ENCODE peak calls at places on chromosomes 7 and 10, in nine cellular contexts. N is lower leg skin, Z is colonic mucosa, K is neuronal stem cell, M is PC-3, Y is AG08395, R is left ventricle myocardium inferior, A is nephron progenitor cell, F is amygdala. H is an unnamed sample.

GRCh38 chr10:63703113-63703670 is 182.0 kb downstream of the REEP3 start:
- DNase-seq in N (no peak), Z (no peak), K (no peak), M (peak), Y (no peak), R (no peak), A (no peak), F (no peak), H (no peak)

GRCh38 chr10:15603446-15604011 is 116.2 kb downstream of the ITGA8 start:
- DNase-seq in N (no peak), Z (no peak), K (no peak), M (no peak), Y (no peak), R (no peak), A (no peak), F (no peak), H (no peak)

GRCh38 chr7:107501593-107501992 is 31.7 kb downstream of the GPR22 start:
- DNase-seq in N (no peak), Z (peak), K (no peak), M (peak), Y (peak), R (no peak), A (no peak), F (peak), H (no peak)

GRCh38 chr10:102832248-102832647 is 5.0 kb downstream of the CYP17A1 start:
- DNase-seq in N (no peak), Z (no peak), K (no peak), M (no peak), Y (no peak), R (no peak), A (no peak), F (no peak), H (no peak)

GRCh38 chr7:65951837-65952578 is 30.0 kb downstream of the GUSB start:
- DNase-seq in N (peak), Z (peak), K (no peak), M (peak), Y (no peak), R (no peak), A (no peak), F (no peak), H (peak)

GRCh38 chr10:28520346-28520745 is 12.6 kb upstream of the WAC start:
- DNase-seq in N (no peak), Z (no peak), K (no peak), M (no peak), Y (no peak), R (no peak), A (no peak), F (no peak), H (no peak)

GRCh38 chr10:58781873-58782488 is 269.3 kb downstream of the BICC1 start:
- DNase-seq in N (no peak), Z (no peak), K (peak), M (peak), Y (peak), R (no peak), A (peak), F (no peak), H (no peak)

GRCh38 chr10:127150136-127150535 is 46.3 kb downstream of the INSYN2A start:
- DNase-seq in N (no peak), Z (no peak), K (no peak), M (peak), Y (peak), R (no peak), A (no peak), F (no peak), H (no peak)

GRCh38 chr7:169165-169853 is 23.1 kb upstream of the FAM20C start:
- DNase-seq in N (no peak), Z (peak), K (no peak), M (no peak), Y (no peak), R (no peak), A (no peak), F (no peak), H (no peak)